ENCODE peak calls at places on chromosomes 12 and 14, in four cellular contexts. O, E, H and Z are unnamed samples. For H3K27me3, the result is how much of the 10 kb centered on the place peaks cover.

GRCh38 chr12:108759914-108760313 is 28.6 kb upstream of the CORO1C start:
- DNase-seq in H (no peak), E (no peak), O (no peak), Z (no peak)

GRCh38 chr14:101225116-101225728 is 321.7 kb upstream of the RTL1 start:
- DNase-seq in H (no peak), O (no peak), E (no peak), Z (peak)

GRCh38 chr12:3335078-3335487 is 155.9 kb upstream of the PRMT8 start:
- DNase-seq in H (no peak), E (no peak), O (no peak), Z (no peak)

GRCh38 chr14:88037270-88037669 is 32.3 kb downstream of the GPR65 start:
- DNase-seq in O (no peak), E (no peak), H (no peak), Z (no peak)

GRCh38 chr12:63913929-63914328 is 69.4 kb downstream of the SRGAP1 start:
- DNase-seq in H (no peak), E (no peak), O (no peak), Z (no peak)

GRCh38 chr12:131793623-131794022 is 34.6 kb upstream of the MMP17 start:
- DNase-seq in O (no peak), H (no peak), E (no peak), Z (no peak)

GRCh38 chr12:89372584-89373370 is 20.5 kb upstream of the DUSP6 start:
- DNase-seq in O (no peak), E (no peak), H (no peak), Z (no peak)

GRCh38 chr12:42705863-42706262 is 116.3 kb upstream of the PRICKLE1 start:
- DNase-seq in O (no peak), H (peak), E (peak), Z (peak)

GRCh38 chr14:99508896-99509629 is 27.9 kb downstream of the CCNK start:
- DNase-seq in E (peak), H (no peak), O (no peak), Z (peak)

GRCh38 chr12:87196329-87196728 is 832.9 kb downstream of the C12orf50 start:
- DNase-seq in O (no peak), H (no peak), E (no peak), Z (no peak)

GRCh38 chr12:47422656-47423055 is 283.2 kb downstream of the RPAP3 start:
- DNase-seq in O (no peak), H (no peak), E (no peak), Z (no peak)

GRCh38 chr12:65567820-65568219 is 256.5 kb upstream of the HMGA2 start:
- DNase-seq in O (peak), E (no peak), H (no peak), Z (no peak)

GRCh38 chr14:60221441-60221840 is 27.6 kb upstream of the PPM1A start:
- DNase-seq in E (no peak), O (no peak), H (no peak), Z (no peak)

DNA sequence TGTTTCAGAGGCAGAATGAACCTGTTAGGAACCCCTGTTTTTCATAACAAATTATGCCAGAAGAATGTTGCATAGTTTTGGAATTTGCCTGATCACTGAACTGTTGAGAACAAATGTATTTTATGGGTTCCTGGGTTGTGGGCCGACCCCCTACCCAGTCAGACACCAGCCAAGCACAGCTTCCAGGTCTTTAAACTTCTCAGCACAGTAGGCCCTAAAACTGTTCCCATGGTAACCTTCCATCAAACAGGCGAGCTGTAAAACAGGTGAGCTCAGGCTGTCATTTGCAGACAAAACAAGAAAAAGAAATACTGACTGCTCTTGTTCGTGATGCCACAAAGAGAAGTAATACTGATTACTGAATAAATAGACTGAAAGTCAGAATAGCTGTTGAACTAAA is 147.0 kb downstream of the PTPRO start:
- DNase-seq in H (no peak), E (no peak), O (no peak), Z (no peak)
- H3K27me3 ChIP-seq in H (under half), E (under half), O (under half), Z (under half)

GRCh38 chr14:73231874-73232851 is 5.1 kb upstream of the PAPLN start:
- DNase-seq in E (no peak), O (no peak), H (no peak), Z (no peak)
- TF ChIP-seq CTCF in E (no peak), O (no peak), H (no peak), Z (no peak)

DNA sequence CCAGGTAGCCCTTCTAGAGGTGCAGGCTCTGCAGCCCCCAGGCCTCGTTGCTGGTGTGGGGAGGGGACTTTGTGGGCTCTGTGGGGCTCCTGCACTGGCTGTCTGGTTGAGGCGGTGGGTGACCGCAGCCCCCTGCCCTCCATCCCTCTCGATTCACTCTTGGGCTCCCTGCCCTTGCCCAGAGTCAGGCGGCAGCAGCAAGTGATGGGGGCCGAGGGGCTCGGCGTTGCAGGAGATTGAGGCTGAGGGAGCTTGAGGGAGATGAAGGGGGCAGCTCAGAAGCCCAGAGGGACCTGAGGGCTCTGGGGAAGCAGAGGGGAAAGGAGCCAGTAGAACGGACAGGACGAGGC is 9.5 kb upstream of the LRTM2 start:
- DNase-seq in H (no peak), E (no peak), O (no peak), Z (no peak)
- H3K27me3 ChIP-seq in H (under half), E (under half), O (under half), Z (under half)

DNA sequence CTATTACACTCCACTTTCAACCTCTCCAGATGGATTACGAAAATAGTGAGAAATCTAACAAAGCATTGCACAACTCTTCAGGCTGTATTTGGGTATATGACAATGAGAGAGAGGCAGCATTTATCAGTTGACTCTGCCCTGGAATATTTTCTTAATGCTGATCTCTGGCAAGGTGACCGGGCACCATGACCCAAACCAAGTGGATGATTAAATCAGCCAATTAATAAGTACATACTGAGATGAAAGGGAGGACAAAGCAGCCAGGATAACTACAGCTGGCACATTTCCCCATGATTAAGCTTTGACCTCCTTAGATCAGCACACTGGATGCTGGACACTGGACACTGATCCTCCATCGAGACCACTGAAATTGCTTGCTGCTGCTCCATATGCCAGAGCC is 218.2 kb downstream of the ASCL1 start:
- DNase-seq in O (no peak), E (no peak), H (no peak), Z (no peak)
- TF ChIP-seq CTCF in O (no peak), E (no peak), H (no peak), Z (no peak)

DNA sequence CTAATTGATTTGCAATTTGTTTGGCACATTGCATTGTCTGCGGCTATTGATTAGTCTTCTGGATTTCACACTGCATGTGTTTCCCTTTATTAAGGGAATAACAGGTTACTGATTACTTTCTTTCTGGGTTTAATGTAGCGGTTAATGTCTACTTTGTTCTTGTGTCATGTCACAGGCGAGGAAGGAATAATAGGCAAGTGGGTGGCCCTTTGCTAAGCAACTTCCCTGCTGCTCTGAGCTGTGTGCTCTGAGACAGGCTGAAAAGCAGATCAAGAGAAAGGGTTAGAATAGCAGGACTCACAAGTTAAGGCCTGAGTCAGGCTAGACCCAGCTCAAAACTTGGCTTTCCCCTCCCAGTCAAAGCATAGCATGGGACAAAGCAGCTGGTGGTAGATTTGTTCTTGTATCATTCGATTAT is 77.2 kb downstream of the NKX2-1 start:
- DNase-seq in E (no peak), H (no peak), O (no peak), Z (no peak)
- H3K27me3 ChIP-seq in E (under half), H (half or more), O (under half), Z (under half)

DNA sequence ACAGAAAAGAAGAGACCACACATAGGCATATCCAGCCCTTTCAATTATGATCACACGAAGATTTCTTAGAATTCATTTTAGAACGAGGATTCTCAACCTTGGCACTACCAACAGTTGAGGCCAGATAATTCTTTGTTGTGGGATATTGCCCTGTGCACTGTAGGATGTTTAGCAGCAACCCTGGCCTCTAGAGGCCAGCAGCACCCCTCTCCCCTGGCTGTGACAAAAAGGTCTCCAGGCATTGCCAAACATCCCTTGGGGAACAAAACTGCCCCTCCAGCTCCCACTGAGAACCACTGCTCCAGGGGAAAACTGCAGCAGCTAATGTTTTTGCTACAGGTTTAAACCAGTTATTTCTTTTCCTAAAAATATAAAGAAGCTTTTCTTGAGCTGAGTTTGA is 7.1 kb downstream of the NT5DC3 start:
- DNase-seq in O (no peak), E (no peak), H (no peak), Z (no peak)
- TF ChIP-seq CTCF in O (no peak), E (no peak), H (no peak), Z (no peak)

GRCh38 chr14:105072381-105072861 is 7.2 kb upstream of the GPR132 start:
- DNase-seq in O (no peak), H (no peak), E (no peak), Z (no peak)
- H3K27me3 ChIP-seq in O (under half), H (half or more), E (under half), Z (under half)

GRCh38 chr14:24409217-24409616 is 10.4 kb downstream of the NYNRIN start:
- DNase-seq in E (no peak), O (no peak), H (no peak), Z (no peak)

GRCh38 chr14:24414077-24414476 is 15.3 kb downstream of the NYNRIN start:
- DNase-seq in E (no peak), O (no peak), H (no peak), Z (no peak)

GRCh38 chr14:24409956-24410355 is 11.2 kb downstream of the NYNRIN start:
- DNase-seq in H (no peak), E (no peak), O (no peak), Z (no peak)

GRCh38 chr14:24408764-24409163 is 10.0 kb downstream of the NYNRIN start:
- DNase-seq in H (no peak), E (no peak), O (no peak), Z (no peak)

DNA sequence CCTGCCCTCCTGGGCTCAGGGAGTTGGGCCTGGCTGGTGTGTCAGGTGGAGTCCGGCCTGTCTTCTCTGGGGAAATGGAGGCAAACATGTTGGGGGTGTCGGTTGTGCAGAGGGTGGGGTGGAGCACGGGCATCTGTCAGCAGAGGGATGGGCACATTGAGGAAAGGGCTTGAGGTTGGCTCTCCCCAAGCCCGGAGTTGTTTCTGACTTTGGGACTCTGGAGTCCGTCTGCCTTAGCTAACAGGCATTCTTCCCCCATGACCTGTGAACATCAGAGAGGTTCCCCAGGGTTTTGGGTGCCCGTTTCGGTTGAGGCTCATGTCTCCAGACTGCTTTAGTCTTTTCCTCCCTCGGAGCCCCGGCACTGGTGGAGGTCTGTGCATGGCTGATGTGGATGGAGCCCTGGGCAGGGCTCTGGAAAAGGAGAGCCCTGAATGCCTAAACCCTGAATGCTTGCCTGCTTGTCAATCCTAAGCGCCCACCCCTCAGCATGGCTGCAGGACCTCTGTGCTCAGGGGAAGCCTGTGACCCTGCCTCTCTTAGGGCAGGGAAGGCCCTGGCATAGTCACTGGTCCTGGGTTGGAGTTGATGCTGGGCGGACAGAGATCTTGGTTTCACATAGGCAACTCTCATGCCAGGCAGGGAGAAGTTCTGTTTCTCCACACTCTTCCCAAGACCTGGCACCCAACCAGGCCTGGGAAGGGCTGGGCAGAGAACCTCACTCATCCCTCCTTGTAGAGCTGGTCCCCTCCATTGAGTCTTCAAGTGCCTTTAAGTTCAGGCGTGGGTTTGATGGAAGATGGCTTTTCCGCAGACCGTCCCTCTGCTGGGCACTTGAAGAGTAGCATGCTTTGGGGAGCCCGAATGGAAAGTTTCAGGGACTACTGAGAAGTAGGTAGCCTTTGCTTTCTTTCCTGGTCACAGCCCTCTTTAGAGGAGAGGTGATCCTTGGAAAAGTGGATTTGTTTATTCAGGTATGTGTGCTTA is 13.0 kb downstream of the NYNRIN start:
- DNase-seq in E (no peak), O (no peak), H (no peak), Z (peak)
- TF ChIP-seq CTCF in E (peak), O (peak), H (peak), Z (peak)